ENCODE peak calls at places on chromosomes 11 and 22, in five cellular contexts. Q is stimulated activated CD8-positive, alpha-beta memory T cell treated with anti-CD3 and anti-CD28 coated beads, Interleukin-7, amount 100 ng/mL, for 1 hour; M is GDM1; X is M059J; N is cerebellum. J is an unnamed sample.

GRCh38 chr22:35065796-35066218 is at the start of gene ISX:
- DNase-seq in M (no peak), Q (no peak), N (no peak), X (no peak), J (no peak)

GRCh38 chr11:66547662-66548009 is 933 bp downstream of the ACTN3 start:
- DNase-seq in X (no peak), M (no peak), N (no peak), Q (no peak), J (no peak)

GRCh38 chr11:35112846-35113105 is 26.2 kb upstream of the CD44 start:
- DNase-seq in M (no peak), X (no peak), N (no peak), Q (no peak), J (no peak)

GRCh38 chr11:111465400-111465799 is 46.8 kb downstream of the BTG4 start:
- DNase-seq in X (peak), Q (no peak), M (no peak), N (no peak), J (no peak)

GRCh38 chr11:12882670-12883069 is 126.4 kb upstream of the RASSF10 start:
- DNase-seq in Q (no peak), M (no peak), X (no peak), N (no peak), J (no peak)

GRCh38 chr11:33779849-33780528 is 5.7 kb upstream of the FBXO3 start:
- DNase-seq in M (no peak), X (peak), N (no peak), Q (no peak), J (no peak)

GRCh38 chr11:72642815-72643511 is 31.3 kb downstream of the PDE2A start:
- DNase-seq in Q (peak), N (peak), X (peak), M (peak), J (peak)

GRCh38 chr11:61724437-61724836 is 28.0 kb upstream of the MYRF start:
- DNase-seq in M (no peak), Q (no peak), N (no peak), X (no peak), J (no peak)

GRCh38 chr11:19605500-19606371 is 106.9 kb upstream of the NAV2 start:
- DNase-seq in M (no peak), Q (no peak), N (no peak), X (peak), J (no peak)

GRCh38 chr22:45777852-45778172 is 106.2 kb downstream of the ATXN10 start:
- DNase-seq in M (no peak), X (no peak), Q (no peak), N (no peak), J (no peak)

GRCh38 chr11:118068206-118068944 is 8.5 kb upstream of the TMPRSS4 start:
- DNase-seq in N (no peak), M (no peak), Q (no peak), X (no peak), J (no peak)

GRCh38 chr22:17964647-17965046 is 59.7 kb downstream of the MICAL3 start:
- DNase-seq in N (no peak), X (no peak), Q (no peak), M (no peak), J (no peak)

GRCh38 chr11:124077266-124077665 is 36.1 kb upstream of the OR10G7 start:
- DNase-seq in N (no peak), Q (no peak), M (no peak), X (no peak), J (no peak)

GRCh38 chr11:61578819-61579218 is 2.1 kb downstream of the SYT7 start:
- DNase-seq in M (no peak), Q (no peak), X (no peak), N (no peak), J (no peak)

GRCh38 chr11:113142508-113142907 is 171.9 kb upstream of the TTC12 start:
- DNase-seq in N (peak), M (no peak), X (no peak), Q (no peak), J (no peak)

GRCh38 chr22:26438006-26438405 is 8.9 kb downstream of the ASPHD2 start:
- DNase-seq in X (no peak), M (no peak), Q (no peak), N (no peak), J (no peak)

GRCh38 chr11:125071831-125072209 is 8.7 kb downstream of the SLC37A2 start:
- DNase-seq in Q (no peak), M (no peak), X (no peak), N (no peak), J (no peak)

GRCh38 chr22:38144025-38144405 is 33.5 kb upstream of the BAIAP2L2 start:
- DNase-seq in N (no peak), M (no peak), X (peak), Q (no peak), J (no peak)

GRCh38 chr11:107576497-107577086 is 11.1 kb upstream of the ALKBH8 start:
- DNase-seq in N (peak), Q (no peak), X (peak), M (no peak), J (no peak)

GRCh38 chr22:37674951-37675929 is at the start of gene LGALS1:
- DNase-seq in M (peak), X (peak), N (peak), Q (no peak), J (peak)

GRCh38 chr11:2892215-2893020 is 6.8 kb upstream of the CDKN1C start:
- DNase-seq in X (peak), N (peak), M (peak), Q (no peak), J (peak)

GRCh38 chr11:10524471-10524870 is 16.5 kb downstream of the RNF141 start:
- DNase-seq in N (no peak), Q (no peak), X (no peak), M (no peak), J (no peak)